ENCODE peak calls at places on chromosomes 5 and 9, in seven cellular contexts. F, H, A, U, I, S and Y are unnamed samples.

GRCh38 chr9:14096182-14096922 is 217.6 kb downstream of the NFIB start:
- DNase-seq in S (no peak), F (peak), H (peak), I (no peak), A (no peak), U (peak), Y (no peak)

GRCh38 chr5:172165465-172165864 is 22.6 kb downstream of the STK10 start:
- DNase-seq in S (no peak), I (no peak), A (no peak), U (no peak), F (no peak), H (no peak), Y (no peak)

GRCh38 chr9:132894857-132895846 is 16.5 kb downstream of the SPACA9 start:
- DNase-seq in H (no peak), A (no peak), I (peak), S (no peak), U (no peak), F (no peak), Y (no peak)

GRCh38 chr9:100436566-100436965 is 9.6 kb downstream of the MSANTD3 start:
- DNase-seq in A (no peak), I (no peak), U (no peak), S (no peak), H (no peak), F (no peak), Y (no peak)

GRCh38 chr9:97357056-97357455 is 49.6 kb downstream of the CCDC180 start:
- DNase-seq in I (no peak), U (no peak), A (no peak), H (no peak), F (no peak), S (no peak), Y (no peak)

GRCh38 chr5:43616535-43616934 is 13.6 kb downstream of the NNT start:
- DNase-seq in I (no peak), A (no peak), U (no peak), S (no peak), F (peak), H (peak), Y (no peak)

GRCh38 chr9:125183054-125183453 is 6.5 kb downstream of the PPP6C start:
- DNase-seq in U (no peak), F (no peak), A (no peak), I (no peak), S (no peak), H (peak), Y (no peak)

GRCh38 chr5:20229286-20230005 is 241.4 kb upstream of the CDH18 start:
- DNase-seq in H (no peak), U (no peak), S (no peak), F (no peak), A (no peak), I (no peak), Y (no peak)

GRCh38 chr9:69056416-69056815 is 20.9 kb downstream of the FXN start:
- DNase-seq in A (no peak), U (no peak), F (no peak), S (no peak), H (no peak), I (no peak), Y (no peak)

GRCh38 chr9:34380034-34380510 is 3.4 kb upstream of the MYORG start:
- DNase-seq in F (no peak), U (peak), I (no peak), H (no peak), S (no peak), A (no peak), Y (peak)

GRCh38 chr9:73162987-73163763 is 11.5 kb downstream of the ANXA1 start:
- DNase-seq in I (no peak), U (peak), F (no peak), S (no peak), H (no peak), A (no peak), Y (no peak)

GRCh38 chr5:168747987-168748777 is 169.0 kb upstream of the PANK3 start:
- DNase-seq in I (peak), H (no peak), U (peak), S (no peak), F (peak), A (no peak), Y (peak)

GRCh38 chr9:116074658-116075057 is 78.9 kb upstream of the PAPPA start:
- DNase-seq in H (peak), A (no peak), F (peak), I (no peak), U (no peak), S (no peak), Y (no peak)

GRCh38 chr5:100901851-100902341 is 1.2 kb downstream of the ST8SIA4 start:
- DNase-seq in F (no peak), I (no peak), A (no peak), U (peak), S (peak), H (no peak), Y (peak)

GRCh38 chr9:130451509-130452388 is 7.0 kb downstream of the ASS1 start:
- DNase-seq in I (peak), H (peak), S (no peak), A (peak), U (peak), F (peak), Y (peak)

GRCh38 chr9:138040446-138041430 is 163.2 kb downstream of the CACNA1B start:
- DNase-seq in H (no peak), A (no peak), I (no peak), F (no peak), U (no peak), S (no peak), Y (no peak)

GRCh38 chr5:97657239-97657638 is 474.2 kb upstream of the RIOK2 start:
- DNase-seq in S (no peak), H (no peak), I (no peak), A (no peak), F (no peak), U (no peak), Y (no peak)

GRCh38 chr5:112146323-112146848 is 272.7 kb downstream of the EPB41L4A start:
- DNase-seq in A (no peak), U (no peak), S (no peak), I (no peak), F (peak), H (peak), Y (no peak)

GRCh38 chr9:132006657-132007370 is 72.9 kb downstream of the MED27 start:
- DNase-seq in U (peak), A (peak), I (no peak), H (peak), S (no peak), F (no peak), Y (no peak)

GRCh38 chr5:522899-523657 is 1.2 kb downstream of the SLC9A3 start:
- DNase-seq in A (no peak), F (no peak), S (no peak), I (no peak), U (peak), H (no peak), Y (no peak)

GRCh38 chr9:110189559-110190311 is 18.2 kb downstream of the C9orf152 start:
- DNase-seq in S (no peak), U (no peak), A (no peak), F (no peak), I (no peak), H (no peak), Y (no peak)

GRCh38 chr9:8653855-8654254 is 854.3 kb upstream of the DMAC1 start:
- DNase-seq in S (no peak), A (no peak), I (no peak), U (no peak), H (no peak), F (no peak), Y (no peak)

GRCh38 chr5:104987074-104987473 is 1424.5 kb upstream of the NUDT12 start:
- DNase-seq in I (no peak), A (no peak), H (no peak), U (no peak), S (no peak), F (no peak), Y (no peak)

GRCh38 chr9:72635197-72635596 is 113.8 kb downstream of the TMC1 start:
- DNase-seq in A (no peak), I (no peak), S (no peak), U (peak), F (no peak), H (no peak), Y (no peak)

GRCh38 chr5:127254729-127255284 is 35.8 kb upstream of the MEGF10 start:
- DNase-seq in I (no peak), F (no peak), A (no peak), S (no peak), U (no peak), H (peak), Y (no peak)

GRCh38 chr5:80408475-80408875 is 611 bp downstream of the ZFYVE16 start:
- DNase-seq in S (peak), F (peak), A (no peak), I (peak), H (peak), U (no peak), Y (peak)

GRCh38 chr5:168820776-168821302 is 241.7 kb upstream of the PANK3 start:
- DNase-seq in S (no peak), U (no peak), I (no peak), F (no peak), A (no peak), H (no peak), Y (no peak)

GRCh38 chr9:130313103-130313858 is 47.7 kb downstream of the HMCN2 start:
- DNase-seq in U (no peak), H (no peak), I (no peak), S (no peak), F (no peak), A (no peak), Y (peak)

GRCh38 chr9:133581553-133582343 is 27.4 kb downstream of the FAM163B start:
- DNase-seq in U (no peak), F (no peak), I (no peak), S (no peak), H (peak), A (no peak), Y (no peak)

GRCh38 chr5:135944564-135944963 is 10.2 kb downstream of the LECT2 start:
- DNase-seq in I (no peak), S (no peak), U (no peak), F (no peak), A (no peak), H (no peak), Y (no peak)

GRCh38 chr5:126526493-126526892 is 68.5 kb downstream of the ALDH7A1 start:
- DNase-seq in A (no peak), U (no peak), S (no peak), H (no peak), F (no peak), I (no peak), Y (no peak)

GRCh38 chr5:16935271-16936149 is 578 bp downstream of the MYO10 start:
- DNase-seq in A (no peak), S (no peak), F (peak), I (no peak), U (peak), H (no peak), Y (peak)

GRCh38 chr9:36995927-36996471 is 38.1 kb downstream of the PAX5 start:
- DNase-seq in F (peak), H (peak), I (peak), U (peak), A (no peak), S (peak), Y (no peak)

GRCh38 chr9:127886401-127886972 is 9.0 kb upstream of the AK1 start:
- DNase-seq in H (no peak), A (no peak), U (no peak), F (peak), S (no peak), I (no peak), Y (no peak)

GRCh38 chr9:127424669-127424986 is 446 bp downstream of the ZNF79 start:
- DNase-seq in F (no peak), H (no peak), A (no peak), I (no peak), S (no peak), U (no peak), Y (no peak)

GRCh38 chr5:55680353-55680752 is 31.8 kb downstream of the SLC38A9 start:
- DNase-seq in I (no peak), S (no peak), H (no peak), F (no peak), U (no peak), A (no peak), Y (no peak)

GRCh38 chr5:152505442-152506042 is 100.5 kb upstream of the NMUR2 start:
- DNase-seq in F (peak), A (no peak), H (peak), U (peak), S (peak), I (peak), Y (no peak)

GRCh38 chr9:134212809-134213507 is 48.6 kb upstream of the RNU6ATAC start:
- DNase-seq in H (no peak), F (no peak), U (no peak), I (no peak), A (no peak), S (no peak), Y (peak)